ENCODE peak calls at places on chromosomes 2 and 18, in six cellular contexts. One of them, this sample, is unnamed. For H3K4me1, the result is how much of the 10 kb centered on the place peaks cover.

GRCh38 chr18:8948471-8949149 is 153.9 kb upstream of the NDUFV2 start:
- DNase-seq in adrenal gland: no peak
- DNase-seq in H9: no peak
- DNase-seq in CD4-positive, alpha-beta memory T cell: no peak
- DNase-seq in K562: no peak
- DNase-seq in body of pancreas: no peak
- DNase-seq in this sample: no peak

GRCh38 chr2:141554810-141555209 is 576.0 kb downstream of the LRP1B start:
- DNase-seq in adrenal gland: no peak
- DNase-seq in H9: peak
- DNase-seq in CD4-positive, alpha-beta memory T cell: no peak
- DNase-seq in K562: no peak
- DNase-seq in body of pancreas: no peak
- DNase-seq in this sample: no peak

GRCh38 chr18:63604791-63605567 is 17.8 kb downstream of the SERPINB13 start:
- DNase-seq in adrenal gland: no peak
- DNase-seq in H9: no peak
- DNase-seq in CD4-positive, alpha-beta memory T cell: no peak
- DNase-seq in K562: no peak
- DNase-seq in body of pancreas: no peak
- DNase-seq in this sample: no peak

GRCh38 chr2:162242586-162243304 is 500 bp downstream of the FAP start:
- DNase-seq in adrenal gland: no peak
- DNase-seq in H9: no peak
- DNase-seq in CD4-positive, alpha-beta memory T cell: no peak
- DNase-seq in K562: no peak
- DNase-seq in body of pancreas: no peak
- DNase-seq in this sample: no peak

GRCh38 chr2:227462463-227462951 is 9.4 kb upstream of the AGFG1 start:
- DNase-seq in adrenal gland: no peak
- DNase-seq in H9: no peak
- DNase-seq in CD4-positive, alpha-beta memory T cell: no peak
- DNase-seq in K562: no peak
- DNase-seq in body of pancreas: no peak
- DNase-seq in this sample: no peak

GRCh38 chr2:73928995-73929394 is 2.3 kb downstream of the DGUOK start:
- DNase-seq in adrenal gland: no peak
- DNase-seq in H9: no peak
- DNase-seq in CD4-positive, alpha-beta memory T cell: no peak
- DNase-seq in K562: no peak
- DNase-seq in body of pancreas: no peak
- DNase-seq in this sample: no peak

GRCh38 chr2:9554841-9555337 is 741 bp downstream of the ADAM17 start:
- DNase-seq in adrenal gland: peak
- DNase-seq in H9: no peak
- DNase-seq in CD4-positive, alpha-beta memory T cell: peak
- DNase-seq in K562: no peak
- DNase-seq in body of pancreas: peak
- DNase-seq in this sample: no peak

GRCh38 chr2:12262681-12263436 is 453.9 kb upstream of the TRIB2 start:
- DNase-seq in adrenal gland: peak
- DNase-seq in H9: no peak
- DNase-seq in CD4-positive, alpha-beta memory T cell: peak
- DNase-seq in K562: no peak
- DNase-seq in body of pancreas: peak
- DNase-seq in this sample: no peak

GRCh38 chr2:204533629-204534370 is 11.5 kb upstream of the PARD3B start:
- DNase-seq in adrenal gland: no peak
- DNase-seq in H9: no peak
- DNase-seq in CD4-positive, alpha-beta memory T cell: no peak
- DNase-seq in K562: no peak
- DNase-seq in body of pancreas: no peak
- DNase-seq in this sample: no peak

GRCh38 chr2:168130302-168130701 is 117.1 kb downstream of the STK39 start:
- DNase-seq in adrenal gland: no peak
- DNase-seq in H9: no peak
- DNase-seq in CD4-positive, alpha-beta memory T cell: no peak
- DNase-seq in K562: no peak
- DNase-seq in body of pancreas: no peak
- DNase-seq in this sample: no peak

GRCh38 chr2:207163053-207163814 is 2.5 kb downstream of the KLF7 start:
- DNase-seq in adrenal gland: peak
- DNase-seq in H9: no peak
- DNase-seq in CD4-positive, alpha-beta memory T cell: no peak
- DNase-seq in K562: no peak
- DNase-seq in body of pancreas: peak
- DNase-seq in this sample: no peak

GRCh38 chr2:169734172-169734847 is 678 bp downstream of the KLHL23 start:
- DNase-seq in adrenal gland: no peak
- DNase-seq in H9: no peak
- DNase-seq in CD4-positive, alpha-beta memory T cell: no peak
- DNase-seq in K562: peak
- DNase-seq in body of pancreas: peak
- DNase-seq in this sample: peak

GRCh38 chr2:239978381-239978780 is 46.8 kb downstream of the NDUFA10 start:
- DNase-seq in adrenal gland: peak
- DNase-seq in H9: no peak
- DNase-seq in CD4-positive, alpha-beta memory T cell: no peak
- DNase-seq in K562: no peak
- DNase-seq in body of pancreas: no peak
- DNase-seq in this sample: no peak

GRCh38 chr18:49851624-49852023 is 38.3 kb upstream of the ACAA2 start:
- DNase-seq in adrenal gland: no peak
- DNase-seq in H9: no peak
- DNase-seq in CD4-positive, alpha-beta memory T cell: no peak
- DNase-seq in K562: no peak
- DNase-seq in body of pancreas: no peak
- DNase-seq in this sample: no peak

GRCh38 chr2:48433682-48434081 is 96.3 kb upstream of the STON1 start:
- DNase-seq in adrenal gland: peak
- DNase-seq in H9: no peak
- DNase-seq in CD4-positive, alpha-beta memory T cell: no peak
- DNase-seq in K562: no peak
- DNase-seq in body of pancreas: no peak
- DNase-seq in this sample: no peak

GRCh38 chr2:167681646-167682045 is 565.7 kb downstream of the STK39 start:
- DNase-seq in adrenal gland: no peak
- DNase-seq in H9: no peak
- DNase-seq in CD4-positive, alpha-beta memory T cell: no peak
- DNase-seq in K562: no peak
- DNase-seq in body of pancreas: no peak
- DNase-seq in this sample: no peak

GRCh38 chr2:118902279-118903028 is 39.5 kb upstream of the MARCO start:
- DNase-seq in adrenal gland: no peak
- DNase-seq in H9: no peak
- DNase-seq in CD4-positive, alpha-beta memory T cell: no peak
- DNase-seq in K562: no peak
- DNase-seq in body of pancreas: no peak
- DNase-seq in this sample: no peak

GRCh38 chr2:16546128-16546754 is 119.4 kb downstream of the CYRIA start:
- DNase-seq in adrenal gland: no peak
- DNase-seq in H9: peak
- DNase-seq in CD4-positive, alpha-beta memory T cell: no peak
- DNase-seq in K562: peak
- DNase-seq in body of pancreas: peak
- DNase-seq in this sample: no peak

GRCh38 chr2:149038442-149039212 is at the start of gene LYPD6B:
- DNase-seq in adrenal gland: no peak
- DNase-seq in H9: peak
- DNase-seq in CD4-positive, alpha-beta memory T cell: no peak
- DNase-seq in K562: peak
- DNase-seq in body of pancreas: peak
- DNase-seq in this sample: peak

GRCh38 chr2:70922591-70923234 is 13.0 kb upstream of the ATP6V1B1 start:
- DNase-seq in adrenal gland: no peak
- DNase-seq in H9: peak
- DNase-seq in CD4-positive, alpha-beta memory T cell: no peak
- DNase-seq in K562: no peak
- DNase-seq in body of pancreas: no peak
- DNase-seq in this sample: no peak

DNA sequence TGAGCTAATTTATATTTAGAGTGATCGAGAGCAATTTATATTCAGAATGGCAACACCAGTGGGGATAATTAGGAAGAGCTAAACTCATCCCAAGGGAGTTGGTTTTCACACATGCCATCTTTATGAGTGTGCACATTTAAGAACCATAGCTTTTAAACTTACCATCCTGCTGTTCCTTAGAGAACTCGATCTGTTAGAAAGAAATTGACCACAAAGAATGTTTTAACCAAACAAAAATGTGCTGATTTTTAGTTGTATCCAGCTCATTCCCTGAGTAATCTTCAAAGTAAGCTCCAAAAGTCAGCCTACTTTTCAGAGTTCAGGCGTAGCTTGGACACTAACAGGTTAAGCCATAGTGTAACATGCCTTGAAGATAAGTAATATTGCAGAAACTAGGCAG is 12.6 kb downstream of the MYL1 start:
- DNase-seq in adrenal gland: no peak
- DNase-seq in H9: no peak
- DNase-seq in CD4-positive, alpha-beta memory T cell: no peak
- DNase-seq in K562: no peak
- DNase-seq in body of pancreas: no peak
- DNase-seq in this sample: no peak
- H3K27ac ChIP-seq in adrenal gland: no peak
- H3K27ac ChIP-seq in H9: no peak
- H3K27ac ChIP-seq in CD4-positive, alpha-beta memory T cell: no peak
- H3K27ac ChIP-seq in K562: no peak
- H3K27ac ChIP-seq in body of pancreas: no peak
- H3K27ac ChIP-seq in this sample: no peak

GRCh38 chr2:177234267-177234666 is 21.7 kb downstream of the HNRNPA3 start:
- DNase-seq in adrenal gland: no peak
- DNase-seq in H9: no peak
- DNase-seq in CD4-positive, alpha-beta memory T cell: no peak
- DNase-seq in K562: no peak
- DNase-seq in body of pancreas: no peak
- DNase-seq in this sample: no peak

GRCh38 chr2:177235855-177236437 is 23.4 kb downstream of the HNRNPA3 start:
- DNase-seq in adrenal gland: no peak
- DNase-seq in H9: no peak
- DNase-seq in CD4-positive, alpha-beta memory T cell: no peak
- DNase-seq in K562: no peak
- DNase-seq in body of pancreas: no peak
- DNase-seq in this sample: no peak

GRCh38 chr2:177239053-177239452 is 25.5 kb downstream of the NFE2L2 start:
- DNase-seq in adrenal gland: no peak
- DNase-seq in H9: no peak
- DNase-seq in CD4-positive, alpha-beta memory T cell: no peak
- DNase-seq in K562: no peak
- DNase-seq in body of pancreas: no peak
- DNase-seq in this sample: no peak

GRCh38 chr2:177239934-177240600 is 24.5 kb downstream of the NFE2L2 start:
- DNase-seq in adrenal gland: peak
- DNase-seq in H9: no peak
- DNase-seq in CD4-positive, alpha-beta memory T cell: peak
- DNase-seq in K562: no peak
- DNase-seq in body of pancreas: no peak
- DNase-seq in this sample: peak

GRCh38 chr2:177237932-177238331 is 25.3 kb downstream of the HNRNPA3 start:
- DNase-seq in adrenal gland: no peak
- DNase-seq in H9: no peak
- DNase-seq in CD4-positive, alpha-beta memory T cell: no peak
- DNase-seq in K562: no peak
- DNase-seq in body of pancreas: no peak
- DNase-seq in this sample: no peak
- H3K4me1 ChIP-seq in adrenal gland: half or more
- H3K4me1 ChIP-seq in H9: under half
- H3K4me1 ChIP-seq in CD4-positive, alpha-beta memory T cell: half or more
- H3K4me1 ChIP-seq in K562: under half
- H3K4me1 ChIP-seq in body of pancreas: half or more
- H3K4me1 ChIP-seq in this sample: under half

GRCh38 chr2:147636238-147636887 is 208.5 kb upstream of the ACVR2A start:
- DNase-seq in adrenal gland: no peak
- DNase-seq in H9: no peak
- DNase-seq in CD4-positive, alpha-beta memory T cell: no peak
- DNase-seq in K562: no peak
- DNase-seq in body of pancreas: no peak
- DNase-seq in this sample: no peak
- H3K27ac ChIP-seq in adrenal gland: no peak
- H3K27ac ChIP-seq in H9: no peak
- H3K27ac ChIP-seq in CD4-positive, alpha-beta memory T cell: no peak
- H3K27ac ChIP-seq in K562: no peak
- H3K27ac ChIP-seq in body of pancreas: no peak
- H3K27ac ChIP-seq in this sample: no peak

GRCh38 chr2:200655918-200656580 is 70.2 kb downstream of the AOX1 start:
- DNase-seq in adrenal gland: no peak
- DNase-seq in H9: no peak
- DNase-seq in CD4-positive, alpha-beta memory T cell: no peak
- DNase-seq in K562: no peak
- DNase-seq in body of pancreas: no peak
- DNase-seq in this sample: peak

GRCh38 chr2:200659410-200659809 is 73.6 kb downstream of the AOX1 start:
- DNase-seq in adrenal gland: no peak
- DNase-seq in H9: no peak
- DNase-seq in CD4-positive, alpha-beta memory T cell: no peak
- DNase-seq in K562: no peak
- DNase-seq in body of pancreas: no peak
- DNase-seq in this sample: no peak

GRCh38 chr2:200654823-200655222 is 69.0 kb downstream of the AOX1 start:
- DNase-seq in adrenal gland: no peak
- DNase-seq in H9: no peak
- DNase-seq in CD4-positive, alpha-beta memory T cell: no peak
- DNase-seq in K562: no peak
- DNase-seq in body of pancreas: no peak
- DNase-seq in this sample: no peak

GRCh38 chr2:200661477-200661876 is 75.7 kb downstream of the AOX1 start:
- DNase-seq in adrenal gland: no peak
- DNase-seq in H9: no peak
- DNase-seq in CD4-positive, alpha-beta memory T cell: no peak
- DNase-seq in K562: no peak
- DNase-seq in body of pancreas: no peak
- DNase-seq in this sample: no peak

GRCh38 chr2:200658278-200658864 is 72.6 kb downstream of the AOX1 start:
- DNase-seq in adrenal gland: peak
- DNase-seq in H9: no peak
- DNase-seq in CD4-positive, alpha-beta memory T cell: no peak
- DNase-seq in K562: no peak
- DNase-seq in body of pancreas: peak
- DNase-seq in this sample: peak
- H3K4me1 ChIP-seq in adrenal gland: under half
- H3K4me1 ChIP-seq in H9: under half
- H3K4me1 ChIP-seq in CD4-positive, alpha-beta memory T cell: under half
- H3K4me1 ChIP-seq in K562: under half
- H3K4me1 ChIP-seq in body of pancreas: under half
- H3K4me1 ChIP-seq in this sample: under half

GRCh38 chr2:218310853-218311542 is 18.7 kb upstream of the TMBIM1 start:
- DNase-seq in adrenal gland: no peak
- DNase-seq in H9: no peak
- DNase-seq in CD4-positive, alpha-beta memory T cell: no peak
- DNase-seq in K562: no peak
- DNase-seq in body of pancreas: no peak
- DNase-seq in this sample: no peak
- H3K27ac ChIP-seq in adrenal gland: no peak
- H3K27ac ChIP-seq in H9: no peak
- H3K27ac ChIP-seq in CD4-positive, alpha-beta memory T cell: no peak
- H3K27ac ChIP-seq in K562: no peak
- H3K27ac ChIP-seq in body of pancreas: peak
- H3K27ac ChIP-seq in this sample: no peak

GRCh38 chr2:85137131-85137530 is 3.9 kb downstream of the TCF7L1 start:
- DNase-seq in adrenal gland: no peak
- DNase-seq in H9: no peak
- DNase-seq in CD4-positive, alpha-beta memory T cell: no peak
- DNase-seq in K562: no peak
- DNase-seq in body of pancreas: no peak
- DNase-seq in this sample: no peak
- H3K4me1 ChIP-seq in adrenal gland: under half
- H3K4me1 ChIP-seq in H9: under half
- H3K4me1 ChIP-seq in CD4-positive, alpha-beta memory T cell: under half
- H3K4me1 ChIP-seq in K562: under half
- H3K4me1 ChIP-seq in body of pancreas: under half
- H3K4me1 ChIP-seq in this sample: under half

This sample was measured in right cardiac atrium.